ENCODE peak calls at places on chromosomes 3 and 15, in five cellular contexts. H, Y, R, F and T are unnamed samples.

GRCh38 chr3:65851827-65852226 is 186.9 kb downstream of the MAGI1 start:
- DNase-seq in R (no peak), H (peak), F (peak), Y (no peak), T (peak)

GRCh38 chr3:26307192-26307591 is 315.4 kb upstream of the LRRC3B start:
- DNase-seq in R (no peak), F (no peak), H (no peak), Y (no peak), T (no peak)

GRCh38 chr3:145649368-145649887 is 511.6 kb downstream of the PLOD2 start:
- DNase-seq in Y (no peak), R (no peak), H (no peak), F (no peak), T (no peak)

GRCh38 chr3:113615976-113616375 is 80.5 kb downstream of the USF3 start:
- DNase-seq in Y (no peak), F (peak), R (no peak), H (no peak), T (no peak)

GRCh38 chr3:99503350-99503749 is 135.0 kb upstream of the COL8A1 start:
- DNase-seq in F (peak), R (no peak), H (peak), Y (no peak), T (peak)

GRCh38 chr3:18076301-18076700 is 333.9 kb upstream of the TBC1D5 start:
- DNase-seq in R (no peak), F (no peak), H (no peak), Y (no peak), T (no peak)

GRCh38 chr3:188270423-188270972 is 116.5 kb downstream of the LPP start:
- DNase-seq in H (peak), F (peak), R (peak), Y (no peak), T (peak)

GRCh38 chr15:100890850-100891249 is 11.2 kb downstream of the ALDH1A3 start:
- DNase-seq in H (no peak), Y (no peak), F (no peak), R (no peak), T (no peak)

GRCh38 chr3:149340310-149340933 is 7.0 kb upstream of the TM4SF18 start:
- DNase-seq in R (no peak), F (peak), H (peak), Y (no peak), T (no peak)

GRCh38 chr3:182792901-182793662 is at the start of gene ATP11B:
- DNase-seq in H (peak), R (peak), Y (peak), F (peak), T (peak)

GRCh38 chr3:67578416-67578815 is 76.0 kb downstream of the SUCLG2 start:
- DNase-seq in H (no peak), R (no peak), Y (no peak), F (no peak), T (no peak)

GRCh38 chr3:173789530-173789929 is 392.0 kb downstream of the NLGN1 start:
- DNase-seq in Y (no peak), F (peak), R (no peak), H (peak), T (peak)

DNA sequence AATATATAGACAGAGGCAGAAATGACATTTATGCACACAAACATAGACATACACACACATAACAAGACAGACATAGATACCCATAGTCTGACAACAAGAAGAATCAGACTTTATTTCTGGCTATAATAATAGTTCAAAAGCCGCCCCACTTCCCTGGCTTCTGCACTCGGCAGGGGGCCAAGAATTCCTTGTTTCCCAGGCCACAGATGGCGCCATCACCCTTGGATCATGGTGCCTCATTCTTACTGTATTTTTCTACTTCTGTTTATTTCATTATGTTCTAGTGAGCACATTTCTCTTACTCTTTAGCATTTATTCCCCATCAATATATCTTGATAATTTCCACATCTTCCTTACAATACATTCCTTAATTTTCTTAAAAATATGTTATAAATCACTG is 387.5 kb downstream of the NLGN1 start:
- DNase-seq in H (no peak), F (no peak), Y (no peak), R (no peak), T (no peak)
- TF ChIP-seq CTCF in H (no peak), F (no peak), Y (no peak), R (no peak), T (no peak)

GRCh38 chr15:76334438-76335004 is 2.1 kb upstream of the ISL2 start:
- DNase-seq in F (no peak), Y (no peak), R (no peak), H (no peak), T (no peak)

GRCh38 chr15:76333720-76334437 is 2.7 kb upstream of the ISL2 start:
- DNase-seq in F (peak), Y (no peak), R (no peak), H (no peak), T (no peak)

GRCh38 chr15:76335851-76336253 is 721 bp upstream of the ISL2 start:
- DNase-seq in Y (no peak), H (no peak), R (no peak), F (no peak), T (no peak)

GRCh38 chr15:76336254-76337046 is at the start of gene ISL2:
- DNase-seq in R (no peak), H (peak), F (peak), Y (peak), T (peak)

DNA sequence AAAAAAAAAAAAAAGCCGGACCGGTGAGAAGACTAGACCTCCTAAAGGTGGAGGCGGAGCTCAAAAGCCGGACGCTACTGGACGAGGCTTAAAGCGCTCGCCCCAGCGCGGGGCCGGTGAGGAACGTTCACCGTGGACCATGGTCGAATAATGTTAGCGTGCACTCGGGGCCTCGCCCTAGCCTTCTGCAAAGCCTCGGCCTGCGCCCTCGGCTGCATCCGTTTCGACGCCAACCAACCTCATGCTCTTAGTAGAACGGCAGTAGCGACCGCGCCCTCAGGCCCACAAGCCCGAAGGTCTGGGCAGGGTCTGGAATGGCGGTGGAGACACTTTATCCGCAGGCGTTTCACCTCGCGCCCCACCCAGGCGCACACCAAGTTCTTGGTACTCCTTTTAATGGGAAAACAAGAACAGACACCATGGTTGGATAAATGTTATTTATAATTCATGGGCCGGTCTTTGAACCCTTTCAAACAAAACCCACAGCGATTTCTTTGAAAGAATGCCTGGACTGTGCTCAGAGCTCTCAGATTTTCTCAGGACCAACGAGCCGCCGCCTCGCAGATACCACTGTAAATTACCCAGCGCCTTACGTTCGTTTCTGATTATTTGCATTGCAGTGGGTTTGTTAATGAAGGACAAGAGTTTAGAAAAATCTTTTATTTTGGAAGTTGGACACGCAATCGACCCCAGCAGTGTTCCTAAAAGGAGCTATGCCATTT is 1.3 kb upstream of the ISL2 start:
- DNase-seq in H (no peak), R (no peak), F (no peak), Y (no peak), T (no peak)
- H3K4me3 ChIP-seq in H (peak), R (peak), F (no peak), Y (no peak), T (no peak)

GRCh38 chr3:45832691-45833090 is 9.2 kb downstream of the LZTFL1 start:
- DNase-seq in F (peak), Y (no peak), R (no peak), H (peak), T (peak)
- TF ChIP-seq CTCF in F (peak), Y (peak), R (no peak), H (peak), T (peak)

DNA sequence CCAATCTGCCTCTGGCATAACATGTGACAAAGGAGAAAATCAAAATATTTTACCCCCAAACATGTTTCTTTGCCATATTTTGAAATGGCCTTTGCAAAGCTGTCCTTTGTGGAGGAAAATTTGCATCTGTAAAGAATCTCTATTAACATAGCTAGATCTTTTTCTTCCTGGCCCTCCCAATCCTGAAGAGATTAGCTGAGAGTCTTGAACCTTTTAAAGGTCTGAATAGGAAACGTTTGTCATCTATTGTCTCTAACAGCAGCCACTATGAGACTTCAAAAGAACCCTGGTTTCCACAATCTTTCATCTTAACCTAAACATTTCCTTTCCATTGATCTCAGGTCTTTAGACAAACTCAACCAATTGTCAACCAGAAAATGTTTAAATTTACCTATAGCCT is 520.9 kb upstream of the TGFBR2 start:
- DNase-seq in F (no peak), H (no peak), Y (no peak), R (no peak), T (no peak)
- H3K4me3 ChIP-seq in F (no peak), H (no peak), Y (no peak), R (no peak), T (no peak)